ENCODE peak calls at places on chromosomes 3 and 15, in nine cellular contexts. One of them, this sample, is unnamed.

GRCh38 chr3:25820372-25820771 is 30.5 kb downstream of the OXSM start:
- DNase-seq in hepatocyte: peak
- DNase-seq in neural progenitor cell: no peak
- DNase-seq in GM23248: peak
- DNase-seq in HCT116: no peak
- DNase-seq in PC-3: peak
- DNase-seq in OCI-LY7: no peak
- DNase-seq in SK-N-SH: no peak
- DNase-seq in MM.1S: peak
- DNase-seq in this sample: peak

GRCh38 chr3:143754090-143754489 is 94.2 kb downstream of the SLC9A9 start:
- DNase-seq in hepatocyte: no peak
- DNase-seq in neural progenitor cell: no peak
- DNase-seq in GM23248: no peak
- DNase-seq in HCT116: no peak
- DNase-seq in PC-3: no peak
- DNase-seq in OCI-LY7: no peak
- DNase-seq in SK-N-SH: no peak
- DNase-seq in MM.1S: no peak
- DNase-seq in this sample: no peak

GRCh38 chr15:95162967-95163531 is 931.7 kb downstream of the MCTP2 start:
- DNase-seq in hepatocyte: peak
- DNase-seq in neural progenitor cell: no peak
- DNase-seq in GM23248: peak
- DNase-seq in HCT116: no peak
- DNase-seq in PC-3: peak
- DNase-seq in OCI-LY7: no peak
- DNase-seq in SK-N-SH: no peak
- DNase-seq in MM.1S: no peak
- DNase-seq in this sample: no peak

GRCh38 chr15:76982756-76983155 is 12.2 kb upstream of the PSTPIP1 start:
- DNase-seq in hepatocyte: no peak
- DNase-seq in neural progenitor cell: no peak
- DNase-seq in GM23248: no peak
- DNase-seq in HCT116: no peak
- DNase-seq in PC-3: no peak
- DNase-seq in OCI-LY7: no peak
- DNase-seq in SK-N-SH: no peak
- DNase-seq in MM.1S: no peak
- DNase-seq in this sample: no peak

GRCh38 chr15:85044251-85044853 is 62.7 kb downstream of the PDE8A start:
- DNase-seq in hepatocyte: peak
- DNase-seq in neural progenitor cell: peak
- DNase-seq in GM23248: peak
- DNase-seq in HCT116: peak
- DNase-seq in PC-3: peak
- DNase-seq in OCI-LY7: peak
- DNase-seq in SK-N-SH: peak
- DNase-seq in MM.1S: peak
- DNase-seq in this sample: peak

GRCh38 chr15:92705693-92706618 is 50.4 kb upstream of the FAM174B start:
- DNase-seq in hepatocyte: no peak
- DNase-seq in neural progenitor cell: peak
- DNase-seq in GM23248: no peak
- DNase-seq in HCT116: no peak
- DNase-seq in PC-3: no peak
- DNase-seq in OCI-LY7: no peak
- DNase-seq in SK-N-SH: no peak
- DNase-seq in MM.1S: no peak
- DNase-seq in this sample: no peak

GRCh38 chr3:195061756-195062655 is 209.0 kb downstream of the XXYLT1 start:
- DNase-seq in hepatocyte: no peak
- DNase-seq in neural progenitor cell: no peak
- DNase-seq in GM23248: no peak
- DNase-seq in HCT116: no peak
- DNase-seq in PC-3: no peak
- DNase-seq in OCI-LY7: no peak
- DNase-seq in SK-N-SH: no peak
- DNase-seq in MM.1S: no peak
- DNase-seq in this sample: no peak

GRCh38 chr3:61574854-61575253 is 13.5 kb downstream of the PTPRG start:
- DNase-seq in hepatocyte: no peak
- DNase-seq in neural progenitor cell: no peak
- DNase-seq in GM23248: peak
- DNase-seq in HCT116: no peak
- DNase-seq in PC-3: no peak
- DNase-seq in OCI-LY7: no peak
- DNase-seq in SK-N-SH: no peak
- DNase-seq in MM.1S: no peak
- DNase-seq in this sample: no peak

GRCh38 chr3:32640939-32641725 is 43.9 kb upstream of the CNOT10 start:
- DNase-seq in hepatocyte: no peak
- DNase-seq in neural progenitor cell: no peak
- DNase-seq in GM23248: peak
- DNase-seq in HCT116: no peak
- DNase-seq in PC-3: no peak
- DNase-seq in OCI-LY7: no peak
- DNase-seq in SK-N-SH: no peak
- DNase-seq in MM.1S: no peak
- DNase-seq in this sample: no peak

GRCh38 chr3:56921573-56922571 is 120.1 kb upstream of the ARHGEF3 start:
- DNase-seq in hepatocyte: peak
- DNase-seq in neural progenitor cell: no peak
- DNase-seq in GM23248: peak
- DNase-seq in HCT116: no peak
- DNase-seq in PC-3: no peak
- DNase-seq in OCI-LY7: peak
- DNase-seq in SK-N-SH: no peak
- DNase-seq in MM.1S: peak
- DNase-seq in this sample: no peak
- H2AFZ ChIP-seq in hepatocyte: no peak
- H2AFZ ChIP-seq in neural progenitor cell: no peak
- H2AFZ ChIP-seq in GM23248: peak
- H2AFZ ChIP-seq in HCT116: no peak
- H2AFZ ChIP-seq in PC-3: no peak
- H2AFZ ChIP-seq in OCI-LY7: no peak
- H2AFZ ChIP-seq in SK-N-SH: peak
- H2AFZ ChIP-seq in MM.1S: peak
- H2AFZ ChIP-seq in this sample: no peak

DNA sequence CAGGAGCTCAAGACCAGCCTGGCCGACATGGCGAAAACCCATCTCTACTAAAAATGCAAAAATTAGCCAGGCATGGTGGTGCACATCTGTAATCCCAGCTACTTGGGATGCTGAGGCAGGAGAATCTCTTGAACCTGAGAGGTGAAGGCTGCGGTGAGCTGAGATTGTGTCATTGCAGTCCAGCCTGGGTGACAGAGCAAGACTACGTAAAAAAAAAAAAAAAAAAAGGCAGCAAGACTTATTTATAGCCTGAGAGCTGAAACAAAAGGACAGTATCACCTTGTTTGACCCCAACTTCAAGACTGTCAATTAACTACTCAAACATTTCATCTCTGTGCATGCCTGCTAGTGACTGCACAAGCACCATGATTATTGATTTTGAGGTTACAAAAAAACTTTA is 478.9 kb upstream of the GBE1 start:
- DNase-seq in hepatocyte: no peak
- DNase-seq in neural progenitor cell: no peak
- DNase-seq in GM23248: no peak
- DNase-seq in HCT116: no peak
- DNase-seq in PC-3: no peak
- DNase-seq in OCI-LY7: no peak
- DNase-seq in SK-N-SH: no peak
- DNase-seq in MM.1S: no peak
- DNase-seq in this sample: no peak
- TF ChIP-seq EZH2phosphoT487 in hepatocyte: no peak
- TF ChIP-seq EZH2phosphoT487 in neural progenitor cell: no peak
- TF ChIP-seq EZH2phosphoT487 in GM23248: no peak
- TF ChIP-seq EZH2phosphoT487 in HCT116: no peak
- TF ChIP-seq EZH2phosphoT487 in PC-3: no peak
- TF ChIP-seq EZH2phosphoT487 in OCI-LY7: no peak
- TF ChIP-seq EZH2phosphoT487 in SK-N-SH: no peak
- TF ChIP-seq EZH2phosphoT487 in MM.1S: no peak
- TF ChIP-seq EZH2phosphoT487 in this sample: no peak

DNA sequence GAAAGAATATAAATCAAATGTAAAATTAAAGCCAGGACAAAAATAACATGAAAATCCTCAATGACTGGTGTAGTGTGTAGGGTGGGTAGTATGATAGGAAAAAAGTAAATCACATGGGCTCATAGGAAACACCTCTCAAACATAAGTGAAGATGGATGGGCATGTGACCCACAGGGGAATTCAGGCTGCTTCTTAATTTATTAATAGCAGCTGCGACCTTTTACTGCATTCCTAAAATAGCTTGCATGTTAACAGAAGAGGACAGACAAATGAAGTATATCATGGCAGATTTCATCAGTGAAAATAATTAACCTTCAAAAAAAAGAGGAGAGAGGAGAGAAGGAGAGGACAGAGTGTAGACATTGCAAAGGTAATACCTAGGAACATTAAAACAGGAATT is 132.8 kb downstream of the KCNMB2 start:
- DNase-seq in hepatocyte: no peak
- DNase-seq in neural progenitor cell: no peak
- DNase-seq in GM23248: no peak
- DNase-seq in HCT116: no peak
- DNase-seq in PC-3: no peak
- DNase-seq in OCI-LY7: no peak
- DNase-seq in SK-N-SH: no peak
- DNase-seq in MM.1S: peak
- DNase-seq in this sample: peak
- H2AFZ ChIP-seq in hepatocyte: no peak
- H2AFZ ChIP-seq in neural progenitor cell: no peak
- H2AFZ ChIP-seq in GM23248: no peak
- H2AFZ ChIP-seq in HCT116: no peak
- H2AFZ ChIP-seq in PC-3: no peak
- H2AFZ ChIP-seq in OCI-LY7: no peak
- H2AFZ ChIP-seq in SK-N-SH: no peak
- H2AFZ ChIP-seq in MM.1S: no peak
- H2AFZ ChIP-seq in this sample: no peak

GRCh38 chr3:2826036-2826435 is 284.1 kb downstream of the IL5RA start:
- DNase-seq in hepatocyte: no peak
- DNase-seq in neural progenitor cell: no peak
- DNase-seq in GM23248: no peak
- DNase-seq in HCT116: no peak
- DNase-seq in PC-3: no peak
- DNase-seq in OCI-LY7: no peak
- DNase-seq in SK-N-SH: no peak
- DNase-seq in MM.1S: no peak
- DNase-seq in this sample: no peak

GRCh38 chr3:2823016-2823415 is 287.2 kb downstream of the IL5RA start:
- DNase-seq in hepatocyte: no peak
- DNase-seq in neural progenitor cell: no peak
- DNase-seq in GM23248: no peak
- DNase-seq in HCT116: no peak
- DNase-seq in PC-3: peak
- DNase-seq in OCI-LY7: no peak
- DNase-seq in SK-N-SH: no peak
- DNase-seq in MM.1S: no peak
- DNase-seq in this sample: no peak

GRCh38 chr3:2822611-2823010 is 287.6 kb downstream of the IL5RA start:
- DNase-seq in hepatocyte: no peak
- DNase-seq in neural progenitor cell: no peak
- DNase-seq in GM23248: no peak
- DNase-seq in HCT116: no peak
- DNase-seq in PC-3: no peak
- DNase-seq in OCI-LY7: no peak
- DNase-seq in SK-N-SH: no peak
- DNase-seq in MM.1S: no peak
- DNase-seq in this sample: no peak

GRCh38 chr3:2823437-2824211 is 286.6 kb downstream of the IL5RA start:
- DNase-seq in hepatocyte: no peak
- DNase-seq in neural progenitor cell: no peak
- DNase-seq in GM23248: no peak
- DNase-seq in HCT116: no peak
- DNase-seq in PC-3: no peak
- DNase-seq in OCI-LY7: no peak
- DNase-seq in SK-N-SH: no peak
- DNase-seq in MM.1S: no peak
- DNase-seq in this sample: no peak

DNA sequence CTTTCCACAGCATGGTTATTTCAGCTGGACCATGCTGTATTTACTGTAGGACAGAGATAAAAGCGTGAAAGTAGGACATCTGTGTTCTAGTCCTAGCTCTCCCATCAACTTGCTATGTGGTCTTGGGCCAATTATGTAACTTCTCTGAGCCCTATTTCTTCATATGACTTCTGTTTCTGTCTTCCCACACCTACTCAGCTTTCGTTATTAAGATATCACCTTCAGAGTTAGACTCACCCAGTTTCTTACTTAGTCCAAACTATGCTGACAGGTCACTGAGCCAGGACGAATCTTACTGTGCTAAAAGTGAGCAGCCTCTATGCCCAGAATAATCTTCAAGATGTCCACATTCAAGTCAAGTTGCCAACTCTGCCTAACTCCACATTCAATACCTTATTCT is 283.7 kb downstream of the IL5RA start:
- DNase-seq in hepatocyte: no peak
- DNase-seq in neural progenitor cell: no peak
- DNase-seq in GM23248: no peak
- DNase-seq in HCT116: no peak
- DNase-seq in PC-3: no peak
- DNase-seq in OCI-LY7: no peak
- DNase-seq in SK-N-SH: no peak
- DNase-seq in MM.1S: no peak
- DNase-seq in this sample: no peak
- TF ChIP-seq EZH2phosphoT487 in hepatocyte: no peak
- TF ChIP-seq EZH2phosphoT487 in neural progenitor cell: no peak
- TF ChIP-seq EZH2phosphoT487 in GM23248: no peak
- TF ChIP-seq EZH2phosphoT487 in HCT116: no peak
- TF ChIP-seq EZH2phosphoT487 in PC-3: no peak
- TF ChIP-seq EZH2phosphoT487 in OCI-LY7: no peak
- TF ChIP-seq EZH2phosphoT487 in SK-N-SH: no peak
- TF ChIP-seq EZH2phosphoT487 in MM.1S: no peak
- TF ChIP-seq EZH2phosphoT487 in this sample: no peak

GRCh38 chr15:100769043-100769974 is 110.3 kb upstream of the ALDH1A3 start:
- DNase-seq in hepatocyte: no peak
- DNase-seq in neural progenitor cell: no peak
- DNase-seq in GM23248: no peak
- DNase-seq in HCT116: no peak
- DNase-seq in PC-3: no peak
- DNase-seq in OCI-LY7: no peak
- DNase-seq in SK-N-SH: peak
- DNase-seq in MM.1S: no peak
- DNase-seq in this sample: no peak

GRCh38 chr15:100772478-100773378 is 106.9 kb upstream of the ALDH1A3 start:
- DNase-seq in hepatocyte: peak
- DNase-seq in neural progenitor cell: peak
- DNase-seq in GM23248: no peak
- DNase-seq in HCT116: no peak
- DNase-seq in PC-3: no peak
- DNase-seq in OCI-LY7: no peak
- DNase-seq in SK-N-SH: peak
- DNase-seq in MM.1S: no peak
- DNase-seq in this sample: peak

GRCh38 chr15:100769975-100770340 is 109.7 kb upstream of the ALDH1A3 start:
- DNase-seq in hepatocyte: no peak
- DNase-seq in neural progenitor cell: no peak
- DNase-seq in GM23248: no peak
- DNase-seq in HCT116: no peak
- DNase-seq in PC-3: no peak
- DNase-seq in OCI-LY7: no peak
- DNase-seq in SK-N-SH: peak
- DNase-seq in MM.1S: no peak
- DNase-seq in this sample: no peak

GRCh38 chr15:100770781-100771584 is 108.6 kb upstream of the ALDH1A3 start:
- DNase-seq in hepatocyte: no peak
- DNase-seq in neural progenitor cell: no peak
- DNase-seq in GM23248: no peak
- DNase-seq in HCT116: no peak
- DNase-seq in PC-3: no peak
- DNase-seq in OCI-LY7: no peak
- DNase-seq in SK-N-SH: peak
- DNase-seq in MM.1S: no peak
- DNase-seq in this sample: no peak

GRCh38 chr15:100771745-100772144 is 107.9 kb upstream of the ALDH1A3 start:
- DNase-seq in hepatocyte: peak
- DNase-seq in neural progenitor cell: no peak
- DNase-seq in GM23248: peak
- DNase-seq in HCT116: no peak
- DNase-seq in PC-3: no peak
- DNase-seq in OCI-LY7: no peak
- DNase-seq in SK-N-SH: peak
- DNase-seq in MM.1S: no peak
- DNase-seq in this sample: no peak
- H2AFZ ChIP-seq in hepatocyte: no peak
- H2AFZ ChIP-seq in neural progenitor cell: no peak
- H2AFZ ChIP-seq in GM23248: no peak
- H2AFZ ChIP-seq in HCT116: no peak
- H2AFZ ChIP-seq in PC-3: no peak
- H2AFZ ChIP-seq in OCI-LY7: no peak
- H2AFZ ChIP-seq in SK-N-SH: no peak
- H2AFZ ChIP-seq in MM.1S: no peak
- H2AFZ ChIP-seq in this sample: no peak